ENCODE peak calls at places on chromosome 10, in eight cellular contexts. G is ureter; L is mesendoderm; I is HFF-Myc; E is NCI-H1092; D is activated CD4-positive, alpha-beta T cell treated with anti-CD3 and anti-CD28 coated beads for 36 hours; X is stimulated activated CD4-positive, alpha-beta T cell treated with anti-CD3 and anti-CD28 coated beads, TNF-alpha, amount 100 ng/mL, for 24 hours; S is activated CD4-positive, alpha-beta memory T cell treated with anti-CD3 and anti-CD28 coated beads, Interleukin-2, amount 10 ng/mL, durations not matched to agents 7 days and 5 days. R is an unnamed sample.

GRCh38 chr10:86066696-86067095 is 299.9 kb downstream of the GRID1 start:
- DNase-seq in G (no peak), L (no peak), I (no peak), E (no peak), D (no peak), X (no peak), S (no peak), R (peak)

GRCh38 chr10:75408911-75409885 is 7.6 kb upstream of the ZNF503 start:
- DNase-seq in G (peak), L (peak), I (no peak), E (no peak), D (peak), X (no peak), S (no peak), R (peak)

GRCh38 chr10:129800-130199 is 5.5 kb upstream of the ZMYND11 start:
- DNase-seq in G (no peak), L (no peak), I (no peak), E (no peak), D (no peak), X (no peak), S (no peak), R (no peak)

GRCh38 chr10:69891057-69891617 is 89.4 kb downstream of the COL13A1 start:
- DNase-seq in G (no peak), L (no peak), I (no peak), E (no peak), D (no peak), X (no peak), S (no peak), R (no peak)

GRCh38 chr10:86944031-86944419 is 13.4 kb downstream of the MMRN2 start:
- DNase-seq in G (peak), L (no peak), I (no peak), E (no peak), D (no peak), X (no peak), S (no peak), R (no peak)

GRCh38 chr10:99431190-99431549 is 746 bp upstream of the GOT1 start:
- DNase-seq in G (peak), L (peak), I (no peak), E (no peak), D (peak), X (no peak), S (peak), R (peak)

GRCh38 chr10:127889605-127890195 is 3.0 kb downstream of the CLRN3 start:
- DNase-seq in G (peak), L (no peak), I (no peak), E (no peak), D (no peak), X (no peak), S (no peak), R (no peak)

GRCh38 chr10:49605177-49605938 is 4.8 kb upstream of the SLC18A3 start:
- DNase-seq in G (peak), L (no peak), I (no peak), E (peak), D (no peak), X (no peak), S (peak), R (peak)

GRCh38 chr10:70775679-70776454 is 9.3 kb downstream of the TBATA start:
- DNase-seq in G (peak), L (no peak), I (no peak), E (no peak), D (no peak), X (no peak), S (no peak), R (no peak)

GRCh38 chr10:5971315-5971832 is 6.0 kb downstream of the IL15RA start:
- DNase-seq in G (peak), L (no peak), I (no peak), E (no peak), D (peak), X (no peak), S (peak), R (peak)

GRCh38 chr10:58362026-58362799 is 23.0 kb upstream of the TFAM start:
- DNase-seq in G (no peak), L (no peak), I (no peak), E (no peak), D (no peak), X (no peak), S (no peak), R (no peak)

GRCh38 chr10:5988336-5988920 is 11.1 kb upstream of the IL15RA start:
- DNase-seq in G (no peak), L (no peak), I (no peak), E (no peak), D (no peak), X (no peak), S (peak), R (no peak)

GRCh38 chr10:119505131-119505551 is 37.4 kb downstream of the RGS10 start:
- DNase-seq in G (no peak), L (no peak), I (no peak), E (no peak), D (peak), X (no peak), S (no peak), R (no peak)

GRCh38 chr10:104445359-104445758 is 91.7 kb downstream of the CFAP58 start:
- DNase-seq in G (no peak), L (peak), I (peak), E (no peak), D (no peak), X (no peak), S (no peak), R (no peak)

GRCh38 chr10:110765513-110766375 is 106.0 kb upstream of the PDCD4 start:
- DNase-seq in G (no peak), L (no peak), I (no peak), E (no peak), D (no peak), X (no peak), S (no peak), R (no peak)

GRCh38 chr10:126191192-126191591 is 197.1 kb downstream of the ADAM12 start:
- DNase-seq in G (no peak), L (no peak), I (no peak), E (no peak), D (no peak), X (no peak), S (no peak), R (no peak)

GRCh38 chr10:80443531-80443974 is 10.6 kb upstream of the TSPAN14 start:
- DNase-seq in G (no peak), L (peak), I (peak), E (no peak), D (peak), X (no peak), S (peak), R (no peak)

GRCh38 chr10:50508315-50509051 is 115.3 kb downstream of the SGMS1 start:
- DNase-seq in G (no peak), L (no peak), I (no peak), E (no peak), D (peak), X (no peak), S (peak), R (no peak)

GRCh38 chr10:90742189-90742588 is 115.7 kb downstream of the HTR7 start:
- DNase-seq in G (no peak), L (no peak), I (peak), E (no peak), D (no peak), X (no peak), S (no peak), R (no peak)